ENCODE peak calls at places on chromosomes 3 and 15, in five cellular contexts. W is neuronal stem cell, K is IMR-90, D is trophoblast cell, G is mesenchymal stem cell. F is an unnamed sample.

GRCh38 chr3:129314757-129315385 is 36.2 kb downstream of the HMCES start:
- DNase-seq in K (peak; percentile 83), G (peak; percentile 92), W (peak; percentile 91), D (peak; percentile 87), F (peak; percentile 98)

GRCh38 chr3:135792174-135792573 is 173.4 kb upstream of the PPP2R3A start:
- DNase-seq in W (no peak), G (no peak), D (no peak), K (no peak), F (peak; percentile 29)

GRCh38 chr3:172256101-172256687 is 192.1 kb downstream of the GHSR start:
- DNase-seq in D (peak; percentile 76), G (peak; percentile 67), K (peak; percentile 54), W (no peak), F (no peak)

GRCh38 chr15:100918690-100919480 is at the start of gene LRRK1:
- DNase-seq in K (peak; percentile 40), G (peak; percentile 55), W (no peak), D (peak; percentile 55), F (peak; percentile 29)

GRCh38 chr3:11989383-11990050 is 14.7 kb upstream of the SYN2 start:
- DNase-seq in K (no peak), G (no peak), W (no peak), D (no peak), F (no peak)

GRCh38 chr15:79168922-79169322 is 78.3 kb upstream of the RASGRF1 start:
- DNase-seq in W (peak; percentile 51), K (no peak), G (peak; percentile 19), D (peak; percentile 87), F (peak; percentile 95)

GRCh38 chr15:81914734-81915234 is 131.0 kb downstream of the MEX3B start:
- DNase-seq in G (no peak), W (no peak), D (no peak), K (no peak), F (no peak)

GRCh38 chr3:29686889-29687592 is 406.2 kb downstream of the RBMS3 start:
- DNase-seq in W (no peak), K (peak; percentile 80), G (peak; percentile 86), D (no peak), F (no peak)

GRCh38 chr3:191263850-191264249 is 64.8 kb downstream of the OSTN start:
- DNase-seq in K (no peak), D (no peak), W (no peak), G (no peak), F (no peak)

GRCh38 chr15:91316123-91316522 is 216.1 kb downstream of the SV2B start:
- DNase-seq in D (no peak), W (no peak), K (no peak), G (no peak), F (no peak)

GRCh38 chr15:98649996-98650870 is 1.9 kb downstream of the IGF1R start:
- DNase-seq in K (peak; percentile 39), G (peak; percentile 50), W (no peak), D (peak; percentile 38), F (peak; percentile 73)

GRCh38 chr15:73601449-73602425 is 31.5 kb downstream of the NPTN start:
- DNase-seq in D (peak; percentile 77), W (no peak), G (peak; percentile 79), K (peak; percentile 61), F (peak; percentile 52)

GRCh38 chr3:72439321-72440183 is 408.7 kb downstream of the SHQ1 start:
- DNase-seq in D (no peak), K (peak; percentile 20), G (peak; percentile 50), W (no peak), F (no peak)

GRCh38 chr15:80512729-80513670 is 108.8 kb downstream of the ARNT2 start:
- DNase-seq in D (peak; percentile 24), G (no peak), K (no peak), W (no peak), F (no peak)

GRCh38 chr3:37505415-37505814 is 331.0 kb upstream of the LRRFIP2 start:
- DNase-seq in D (no peak), W (no peak), G (no peak), K (no peak), F (no peak)

GRCh38 chr3:100802126-100802525 is 92.8 kb downstream of the TFG start:
- DNase-seq in K (peak; percentile 61), G (peak; percentile 37), W (no peak), D (no peak), F (no peak)

GRCh38 chr15:51629612-51630011 is 7.0 kb upstream of the DMXL2 start:
- DNase-seq in D (peak; percentile 71), K (no peak), G (peak; percentile 42), W (no peak), F (no peak)

GRCh38 chr3:98657429-98657828 is 64.0 kb upstream of the CPOX start:
- DNase-seq in G (no peak), D (peak; percentile 83), W (peak; percentile 9), K (no peak), F (peak; percentile 50)

GRCh38 chr3:188126931-188127330 is 27.0 kb upstream of the LPP start:
- DNase-seq in D (no peak), G (no peak), K (no peak), W (no peak), F (peak; percentile 63)

GRCh38 chr15:41827290-41827879 is 507 bp upstream of the JMJD7 start:
- DNase-seq in W (peak; percentile 24), K (no peak), D (peak; percentile 91), G (no peak), F (peak; percentile 30)

DNA sequence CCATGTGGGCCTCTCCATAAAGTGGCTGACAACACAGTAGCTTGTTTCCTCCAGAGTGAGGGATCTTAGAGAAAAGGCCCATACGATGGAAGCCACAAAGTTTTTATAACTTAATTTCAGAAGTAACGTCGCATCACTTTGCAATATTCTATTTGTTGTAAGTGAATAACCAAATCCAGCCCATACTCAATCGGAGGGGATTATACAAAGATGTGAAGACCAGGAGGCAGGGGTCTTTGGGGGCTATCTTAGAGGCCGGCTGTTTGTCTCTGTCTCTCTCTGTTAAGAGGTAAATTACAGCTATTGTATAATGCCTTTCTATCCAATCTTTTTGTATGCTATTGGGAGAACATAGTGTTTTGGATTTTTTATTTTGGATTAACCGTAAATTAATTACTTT is 9.1 kb downstream of the ARIH1 start:
- DNase-seq in D (no peak), G (no peak), K (no peak), W (no peak), F (no peak)
- H3K4me1 ChIP-seq in D (peaks cover 2% of the 10 kb centered on the region), G (peaks cover 7% of the 10 kb centered on the region), K (peaks cover 8% of the 10 kb centered on the region), W (no peaks in the 10 kb centered on the region), F (no peaks in the 10 kb centered on the region)

GRCh38 chr3:197297476-197298340 is 704 bp downstream of the DLG1 start:
- DNase-seq in G (peak; percentile 92), D (peak; percentile 85), W (peak; percentile 51), K (peak; percentile 82), F (peak; percentile 93)

GRCh38 chr3:197300361-197300760 is 1.9 kb upstream of the DLG1 start:
- DNase-seq in K (no peak), D (no peak), W (no peak), G (no peak), F (no peak)

GRCh38 chr3:197298341-197298857 is at the start of gene DLG1:
- DNase-seq in G (peak; percentile 95), K (peak; percentile 92), D (peak; percentile 82), W (peak; percentile 88), F (peak; percentile 96)

GRCh38 chr3:197297020-197297419 is 1.4 kb downstream of the DLG1 start:
- DNase-seq in G (no peak), K (no peak), W (no peak), D (no peak), F (no peak)

DNA sequence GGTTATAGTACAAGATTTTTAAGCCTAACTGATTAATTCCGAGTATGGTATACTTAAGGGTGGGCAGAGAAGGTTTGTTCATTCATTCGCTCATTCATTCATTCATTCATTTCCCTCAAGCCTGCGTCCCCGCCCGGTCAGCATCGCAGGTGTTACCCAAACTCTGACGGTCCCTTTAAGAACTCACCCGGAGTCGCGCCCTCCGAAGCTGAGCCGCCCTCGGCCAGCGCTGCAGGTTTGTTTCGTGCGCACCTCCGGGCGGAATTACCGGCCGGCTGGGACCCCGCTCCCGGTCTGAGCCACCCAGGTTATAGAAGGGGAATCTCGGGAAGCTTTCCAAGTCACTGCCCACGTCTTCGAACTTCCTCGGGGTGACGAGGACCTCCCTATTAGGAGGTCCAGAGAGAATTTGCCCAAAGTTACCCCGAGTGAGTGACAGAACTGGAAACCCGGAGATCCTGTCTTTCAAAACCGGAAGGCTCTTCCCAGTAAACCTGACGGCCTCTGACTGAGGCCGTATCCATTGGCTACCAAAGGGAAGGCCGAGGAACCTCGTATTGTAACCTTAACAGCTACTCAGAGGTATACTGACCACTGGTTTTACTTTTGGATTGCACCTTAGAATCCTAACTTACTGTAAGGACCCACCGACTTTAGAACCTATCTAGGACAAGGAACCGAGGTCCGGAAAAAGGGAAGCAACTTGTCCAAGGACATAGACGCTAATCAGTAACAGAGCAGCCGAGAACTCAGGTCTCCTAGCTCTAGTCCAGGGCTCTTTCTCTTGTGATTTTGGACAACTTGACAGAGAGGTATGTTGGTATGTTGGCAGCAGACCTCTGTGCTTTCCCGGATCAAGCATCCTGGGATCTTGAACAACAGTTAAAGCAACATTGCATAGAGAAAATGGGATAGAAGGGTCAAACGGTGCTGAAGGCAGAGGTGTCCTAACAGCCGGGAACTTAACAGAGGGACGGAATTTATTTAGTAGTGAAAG is 744 bp upstream of the DLG1 start:
- DNase-seq in G (peak; percentile 39), W (peak; percentile 29), K (no peak), D (peak; percentile 67), F (peak; percentile 79)
- H3K9ac ChIP-seq in G (peak overlapping the region; percentile 83), W (no peak overlapping the region), K (peak overlapping the region; percentile 28), D (no peak overlapping the region), F (peak overlapping the region; percentile 74)

GRCh38 chr15:95996494-95996893 is 334.0 kb upstream of the NR2F2 start:
- DNase-seq in D (no peak), G (no peak), K (no peak), W (no peak), F (no peak)
- H2AK5ac ChIP-seq in D (no peak overlapping the region), G (no peak overlapping the region), K (no peak overlapping the region), W (no peak overlapping the region), F (no peak overlapping the region)

GRCh38 chr15:35309886-35310285 is 224.8 kb upstream of the NANOGP8 start:
- DNase-seq in K (peak; percentile 44), G (peak; percentile 21), D (no peak), W (no peak), F (no peak)
- H3K4me1 ChIP-seq in K (peaks cover 16% of the 10 kb centered on the region), G (no peaks in the 10 kb centered on the region), D (peaks cover 2% of the 10 kb centered on the region), W (peaks cover 15% of the 10 kb centered on the region), F (no peaks in the 10 kb centered on the region)

GRCh38 chr3:69932501-69932900 is 67.0 kb upstream of the SAMMSON start:
- DNase-seq in G (no peak), K (no peak), D (no peak), W (no peak), F (no peak)
- H3K9ac ChIP-seq in G (no peak overlapping the region), K (no peak overlapping the region), D (no peak overlapping the region), W (no peak overlapping the region), F (no peak overlapping the region)